ENCODE peak calls at places on chromosomes 13 and 19, in six cellular contexts. M, F, T, P, A and Z are unnamed samples.

GRCh38 chr13:42760949-42761348 is 20.4 kb upstream of the FAM216B start:
- DNase-seq in M (no peak), F (peak; percentile 70), T (no peak), A (no peak), P (no peak), Z (no peak)

GRCh38 chr13:26328326-26328725 is 74.4 kb downstream of the CDK8 start:
- DNase-seq in F (no peak), T (no peak), A (no peak), P (peak; percentile 28), M (no peak), Z (no peak)

GRCh38 chr13:113756441-113757097 is 2.5 kb upstream of the TMEM255B start:
- DNase-seq in T (no peak), P (peak; percentile 18), A (no peak), M (no peak), F (peak; percentile 12), Z (peak; percentile 7)

GRCh38 chr19:8430650-8431049 is 14.1 kb upstream of the HNRNPM start:
- DNase-seq in F (no peak), M (no peak), P (no peak), A (no peak), T (no peak), Z (no peak)

GRCh38 chr13:23467048-23467931 is 33.8 kb upstream of the SACS start:
- DNase-seq in P (peak; percentile 9), A (no peak), T (no peak), M (no peak), F (peak; percentile 43), Z (no peak)

GRCh38 chr19:11177592-11177991 is 19.8 kb downstream of the KANK2 start:
- DNase-seq in T (no peak), P (no peak), A (no peak), F (no peak), M (no peak), Z (no peak)

GRCh38 chr13:65836066-65836465 is 1394.1 kb downstream of the PCDH9 start:
- DNase-seq in M (no peak), P (no peak), F (no peak), T (no peak), A (no peak), Z (no peak)

GRCh38 chr19:48363810-48364563 is at the start of the genes SYNGR4 and TMEM143:
- DNase-seq in F (peak; percentile 99), M (peak; percentile 100), T (peak; percentile 99), P (peak; percentile 99), A (peak; percentile 96), Z (peak; percentile 100)

GRCh38 chr13:31046711-31047279 is 114.3 kb downstream of the TEX26 start:
- DNase-seq in A (no peak), M (no peak), P (peak; percentile 95), F (peak; percentile 68), T (no peak), Z (no peak)

GRCh38 chr13:25249001-25249543 is 38.2 kb downstream of the MTMR6 start:
- DNase-seq in T (no peak), P (peak; percentile 34), A (no peak), M (no peak), F (peak; percentile 43), Z (peak; percentile 30)

GRCh38 chr19:23770672-23771250 is 12.1 kb upstream of the ZNF681 start:
- DNase-seq in M (no peak), T (no peak), F (no peak), P (no peak), A (no peak), Z (no peak)

GRCh38 chr19:32351807-32352630 is 6.6 kb downstream of the ZNF507 start:
- DNase-seq in F (peak; percentile 69), M (no peak), T (no peak), A (no peak), P (peak; percentile 61), Z (no peak)

GRCh38 chr19:22619371-22619770 is 14.8 kb upstream of the ZNF492 start:
- DNase-seq in M (no peak), F (no peak), P (no peak), A (no peak), T (no peak), Z (no peak)

GRCh38 chr19:6743714-6744380 is 4.4 kb downstream of the TRIP10 start:
- DNase-seq in F (peak; percentile 37), A (no peak), P (peak; percentile 35), M (peak; percentile 58), T (no peak), Z (no peak)

GRCh38 chr19:11737964-11738745 is 591 bp downstream of the ZNF823 start:
- DNase-seq in M (no peak), P (peak; percentile 48), F (peak; percentile 12), A (peak; percentile 62), T (peak; percentile 36), Z (peak; percentile 79)

GRCh38 chr13:111338841-111339240 is 18.4 kb downstream of the TEX29 start:
- DNase-seq in F (no peak), T (peak; percentile 21), A (no peak), M (no peak), P (no peak), Z (no peak)

GRCh38 chr13:105678072-105678471 is 857.4 kb downstream of the EFNB2 start:
- DNase-seq in F (no peak), P (no peak), M (no peak), A (no peak), T (no peak), Z (no peak)

GRCh38 chr19:55252760-55253159 is 6.1 kb downstream of the PPP6R1 start:
- DNase-seq in A (no peak), F (no peak), P (no peak), T (no peak), M (no peak), Z (no peak)

GRCh38 chr19:55254625-55254977 is 4.2 kb downstream of the PPP6R1 start:
- DNase-seq in A (no peak), P (no peak), M (no peak), T (no peak), F (no peak), Z (no peak)

GRCh38 chr19:55253264-55253663 is 5.6 kb downstream of the PPP6R1 start:
- DNase-seq in T (no peak), A (no peak), P (no peak), M (no peak), F (no peak), Z (no peak)

GRCh38 chr19:55255618-55256423 is 3.0 kb downstream of the PPP6R1 start:
- DNase-seq in P (peak; percentile 48), M (no peak), A (no peak), T (no peak), F (peak; percentile 60), Z (peak; percentile 18)

DNA sequence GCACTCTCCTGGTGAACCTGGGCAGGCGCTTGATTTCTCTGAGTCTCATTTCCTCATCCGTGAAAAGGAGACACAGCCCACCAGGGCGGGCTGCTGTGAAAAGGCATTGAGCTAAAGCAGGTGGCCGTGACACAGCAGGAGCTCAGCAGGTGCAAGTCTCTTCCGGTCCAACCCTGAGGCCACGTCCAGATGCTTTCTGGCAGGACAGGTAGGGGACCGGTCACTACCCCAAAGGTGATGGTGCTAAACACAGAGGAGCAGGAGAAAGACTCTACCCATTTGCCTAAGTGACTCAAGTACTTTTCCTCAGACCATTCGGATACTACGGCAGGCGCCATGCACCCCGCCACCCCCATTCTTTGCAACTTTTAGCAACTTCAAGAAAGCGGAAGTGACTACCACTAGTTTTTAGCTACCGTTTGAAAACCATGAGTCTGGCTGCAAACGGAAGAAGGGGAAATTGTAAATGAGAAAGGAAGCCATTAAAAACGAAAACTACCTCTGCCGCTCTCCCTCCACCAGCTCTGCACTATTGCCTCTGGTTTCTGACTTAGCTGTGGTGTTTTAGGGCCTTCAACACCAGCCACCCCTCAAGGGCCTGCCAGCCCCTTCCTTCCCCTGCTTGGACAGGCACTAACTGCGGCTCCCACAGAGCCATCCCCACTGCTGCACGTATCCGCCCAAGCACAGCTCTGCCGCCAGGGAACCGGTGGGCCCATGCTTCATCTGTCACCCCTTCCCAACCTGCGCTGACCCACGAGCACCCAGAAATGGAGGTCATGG is 4.8 kb downstream of the PPP6R1 start:
- DNase-seq in F (no peak), M (no peak), P (no peak), A (no peak), T (no peak), Z (peak; percentile 11)
- H3K27ac ChIP-seq in F (no peak overlapping the region), M (no peak overlapping the region), P (no peak overlapping the region), A (no peak overlapping the region), T (no peak overlapping the region), Z (no peak overlapping the region)

DNA sequence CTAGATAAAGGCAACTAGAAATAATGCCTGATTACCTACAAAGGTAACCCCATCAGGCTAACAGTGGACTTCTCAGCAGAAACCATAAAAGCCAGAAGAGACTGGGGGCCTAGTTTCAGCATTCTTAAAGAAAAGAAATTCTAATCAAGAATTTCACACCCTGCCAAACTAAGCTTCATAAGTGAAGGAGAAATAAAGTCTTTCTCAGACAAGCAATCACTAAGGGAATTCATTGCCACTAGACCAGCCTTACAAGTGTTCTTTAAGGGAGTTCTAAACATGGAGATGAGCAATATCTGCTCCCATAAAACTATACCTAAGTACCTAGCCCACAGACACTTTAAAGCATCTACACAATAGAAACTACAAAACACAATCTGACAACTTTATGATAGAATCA is 823.5 kb downstream of the PCDH17 start:
- DNase-seq in M (no peak), T (no peak), A (no peak), F (no peak), P (no peak), Z (no peak)
- H3K14ac ChIP-seq in M (no peak overlapping the region), T (no peak overlapping the region), A (no peak overlapping the region), F (no peak overlapping the region), P (no peak overlapping the region), Z (no peak overlapping the region)

GRCh38 chr19:18304496-18305312 is 18.2 kb downstream of the LSM4 start:
- DNase-seq in P (peak; percentile 94), T (peak; percentile 65), F (peak; percentile 83), A (no peak), M (no peak), Z (peak; percentile 83)

GRCh38 chr19:18308051-18308947 is 14.6 kb downstream of the LSM4 start:
- DNase-seq in M (no peak), T (no peak), A (no peak), P (no peak), F (no peak), Z (no peak)

GRCh38 chr19:18308948-18309325 is 13.9 kb downstream of the LSM4 start:
- DNase-seq in F (no peak), P (no peak), T (no peak), M (no peak), A (no peak), Z (no peak)

GRCh38 chr19:18306209-18306902 is 16.5 kb downstream of the LSM4 start:
- DNase-seq in F (no peak), P (no peak), T (no peak), A (no peak), M (no peak), Z (no peak)

DNA sequence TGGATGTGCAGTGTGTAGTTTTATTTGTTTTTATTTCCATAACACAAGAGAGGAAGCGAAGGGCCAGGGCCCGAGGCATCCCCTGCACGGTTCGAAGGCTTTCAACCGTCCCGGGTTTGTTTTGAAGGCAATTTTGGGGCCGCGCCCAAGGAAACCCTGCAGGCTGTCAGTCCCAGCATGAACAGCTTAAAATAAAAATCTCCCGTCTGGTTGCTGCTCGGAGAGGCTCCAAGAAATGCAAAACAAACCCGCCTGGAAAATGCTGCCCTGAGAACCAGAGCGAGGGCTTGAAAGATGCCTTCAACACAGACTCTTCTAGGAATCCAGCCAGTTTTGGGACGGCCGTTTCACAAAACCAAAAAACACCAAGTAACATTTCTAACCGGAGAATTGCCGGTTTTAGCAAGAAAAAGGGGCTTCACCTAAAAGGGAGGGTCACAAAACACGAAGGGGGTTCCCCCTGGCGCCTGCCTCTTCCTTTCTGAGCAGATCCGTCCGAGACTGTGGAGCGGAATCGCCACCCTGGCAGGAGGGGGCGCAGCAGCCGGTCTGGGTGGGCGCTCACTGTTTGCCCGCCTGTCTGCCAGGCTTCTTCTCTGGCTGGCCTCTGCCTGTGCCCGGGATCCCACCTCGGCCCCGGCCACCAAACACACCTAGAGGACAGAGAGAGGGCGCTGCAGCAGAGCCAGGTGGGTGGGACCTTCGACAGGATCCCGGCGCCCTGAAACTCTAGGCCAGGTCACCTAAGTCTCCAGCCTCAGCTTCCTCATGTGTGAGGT is 15.8 kb downstream of the LSM4 start:
- DNase-seq in M (no peak), T (no peak), P (no peak), F (no peak), A (no peak), Z (no peak)
- H3K4ac ChIP-seq in M (no peak overlapping the region), T (no peak overlapping the region), P (no peak overlapping the region), F (no peak overlapping the region), A (no peak overlapping the region), Z (no peak overlapping the region)

GRCh38 chr19:3358919-3359849 is 7.2 kb upstream of the NFIC start:
- DNase-seq in F (peak; percentile 51), A (no peak), M (no peak), T (no peak), P (peak; percentile 57), Z (peak; percentile 50)
- H3K27ac ChIP-seq in F (peak overlapping the region; percentile 87), A (no peak overlapping the region), M (no peak overlapping the region), T (no peak overlapping the region), P (no peak overlapping the region), Z (no peak overlapping the region)